ENCODE peak calls at places on chromosomes 4 and X, in five cellular contexts. One of them, this sample, is unnamed.

GRCh38 chr4:169399976-169400767 is 129.4 kb upstream of the SH3RF1 start:
- DNase-seq in cardiac muscle cell: no peak
- DNase-seq in transverse colon: no peak
- DNase-seq in IMR-90: no peak
- DNase-seq in lower lobe of right lung: no peak
- DNase-seq in this sample: no peak

GRCh38 chr4:76606662-76607265 is 171.7 kb downstream of the SHROOM3 start:
- DNase-seq in cardiac muscle cell: peak; percentile 46
- DNase-seq in IMR-90: no peak
- DNase-seq in lower lobe of right lung: no peak
- DNase-seq in transverse colon: no peak
- DNase-seq in this sample: no peak

GRCh38 chr4:16721618-16722291 is 176.7 kb downstream of the LDB2 start:
- DNase-seq in cardiac muscle cell: no peak
- DNase-seq in lower lobe of right lung: no peak
- DNase-seq in IMR-90: peak; percentile 89
- DNase-seq in transverse colon: no peak
- DNase-seq in this sample: peak; percentile 87

GRCh38 chr4:160652790-160653189 is 1511.0 kb downstream of the FSTL5 start:
- DNase-seq in IMR-90: no peak
- DNase-seq in cardiac muscle cell: no peak
- DNase-seq in lower lobe of right lung: no peak
- DNase-seq in transverse colon: no peak
- DNase-seq in this sample: no peak

GRCh38 chrX:54208531-54208930 is 25.5 kb upstream of the FAM120C start:
- DNase-seq in IMR-90: peak; percentile 63
- DNase-seq in lower lobe of right lung: no peak
- DNase-seq in cardiac muscle cell: no peak
- DNase-seq in transverse colon: no peak
- DNase-seq in this sample: peak; percentile 51

GRCh38 chr4:160299608-160300007 is 1196.7 kb downstream of the RAPGEF2 start:
- DNase-seq in cardiac muscle cell: no peak
- DNase-seq in IMR-90: no peak
- DNase-seq in lower lobe of right lung: no peak
- DNase-seq in transverse colon: no peak
- DNase-seq in this sample: no peak

GRCh38 chrX:40952855-40953254 is 132.4 kb upstream of the USP9X start:
- DNase-seq in transverse colon: no peak
- DNase-seq in lower lobe of right lung: no peak
- DNase-seq in cardiac muscle cell: no peak
- DNase-seq in IMR-90: peak; percentile 18
- DNase-seq in this sample: no peak

GRCh38 chrX:55260806-55261205 is 3.9 kb downstream of the PAGE3 start:
- DNase-seq in IMR-90: no peak
- DNase-seq in lower lobe of right lung: no peak
- DNase-seq in transverse colon: no peak
- DNase-seq in cardiac muscle cell: no peak
- DNase-seq in this sample: no peak

GRCh38 chr4:55768291-55768690 is 51.3 kb upstream of the EXOC1L start:
- DNase-seq in cardiac muscle cell: no peak
- DNase-seq in transverse colon: no peak
- DNase-seq in IMR-90: peak; percentile 70
- DNase-seq in lower lobe of right lung: no peak
- DNase-seq in this sample: peak; percentile 64

GRCh38 chr4:41124916-41125548 is 89.3 kb downstream of the APBB2 start:
- DNase-seq in transverse colon: no peak
- DNase-seq in lower lobe of right lung: no peak
- DNase-seq in cardiac muscle cell: no peak
- DNase-seq in IMR-90: no peak
- DNase-seq in this sample: peak; percentile 72

GRCh38 chr4:52861879-52862604 is at the start of gene RASL11B:
- DNase-seq in cardiac muscle cell: peak; percentile 94
- DNase-seq in transverse colon: peak; percentile 84
- DNase-seq in lower lobe of right lung: peak; percentile 84
- DNase-seq in IMR-90: peak; percentile 52
- DNase-seq in this sample: peak; percentile 34

GRCh38 chrX:133953078-133953477 is 32.3 kb downstream of the GPC3 start:
- DNase-seq in cardiac muscle cell: no peak
- DNase-seq in lower lobe of right lung: no peak
- DNase-seq in IMR-90: no peak
- DNase-seq in transverse colon: no peak
- DNase-seq in this sample: no peak

GRCh38 chr4:173420821-173421220 is 21.9 kb upstream of the SCRG1 start:
- DNase-seq in IMR-90: no peak
- DNase-seq in transverse colon: no peak
- DNase-seq in lower lobe of right lung: no peak
- DNase-seq in cardiac muscle cell: no peak
- DNase-seq in this sample: peak; percentile 82

GRCh38 chrX:19800821-19801220 is 86.6 kb downstream of the SH3KBP1 start:
- DNase-seq in lower lobe of right lung: no peak
- DNase-seq in IMR-90: no peak
- DNase-seq in cardiac muscle cell: no peak
- DNase-seq in transverse colon: no peak
- DNase-seq in this sample: no peak

GRCh38 chr4:156749791-156750403 is 221.7 kb downstream of the PDGFC start:
- DNase-seq in cardiac muscle cell: no peak
- DNase-seq in lower lobe of right lung: no peak
- DNase-seq in IMR-90: peak; percentile 29
- DNase-seq in transverse colon: no peak
- DNase-seq in this sample: peak; percentile 30

GRCh38 chr4:40058121-40058520 is 1.5 kb downstream of the N4BP2 start:
- DNase-seq in IMR-90: no peak
- DNase-seq in cardiac muscle cell: no peak
- DNase-seq in transverse colon: no peak
- DNase-seq in lower lobe of right lung: no peak
- DNase-seq in this sample: no peak

GRCh38 chr4:576245-576821 is at the start of gene TMEM271:
- DNase-seq in cardiac muscle cell: no peak
- DNase-seq in transverse colon: no peak
- DNase-seq in IMR-90: no peak
- DNase-seq in lower lobe of right lung: no peak
- DNase-seq in this sample: no peak
- H3K4me3 ChIP-seq in cardiac muscle cell: peak within 1 kb of the TSS; percentile 12
- H3K4me3 ChIP-seq in transverse colon: no peak within 1 kb of the TSS
- H3K4me3 ChIP-seq in IMR-90: no peak within 1 kb of the TSS
- H3K4me3 ChIP-seq in lower lobe of right lung: no peak within 1 kb of the TSS
- H3K4me3 ChIP-seq in this sample: no peak within 1 kb of the TSS

GRCh38 chrX:44972132-44972531 is 99.1 kb downstream of the KDM6A start:
- DNase-seq in IMR-90: no peak
- DNase-seq in lower lobe of right lung: no peak
- DNase-seq in cardiac muscle cell: no peak
- DNase-seq in transverse colon: no peak
- DNase-seq in this sample: no peak

GRCh38 chrX:44973420-44973932 is 100.5 kb downstream of the KDM6A start:
- DNase-seq in cardiac muscle cell: no peak
- DNase-seq in lower lobe of right lung: no peak
- DNase-seq in transverse colon: no peak
- DNase-seq in IMR-90: no peak
- DNase-seq in this sample: no peak

GRCh38 chrX:44967221-44967620 is 94.2 kb downstream of the KDM6A start:
- DNase-seq in cardiac muscle cell: no peak
- DNase-seq in lower lobe of right lung: no peak
- DNase-seq in transverse colon: no peak
- DNase-seq in IMR-90: no peak
- DNase-seq in this sample: no peak

GRCh38 chrX:44971674-44972073 is 98.7 kb downstream of the KDM6A start:
- DNase-seq in transverse colon: no peak
- DNase-seq in cardiac muscle cell: peak; percentile 62
- DNase-seq in lower lobe of right lung: no peak
- DNase-seq in IMR-90: no peak
- DNase-seq in this sample: no peak

DNA sequence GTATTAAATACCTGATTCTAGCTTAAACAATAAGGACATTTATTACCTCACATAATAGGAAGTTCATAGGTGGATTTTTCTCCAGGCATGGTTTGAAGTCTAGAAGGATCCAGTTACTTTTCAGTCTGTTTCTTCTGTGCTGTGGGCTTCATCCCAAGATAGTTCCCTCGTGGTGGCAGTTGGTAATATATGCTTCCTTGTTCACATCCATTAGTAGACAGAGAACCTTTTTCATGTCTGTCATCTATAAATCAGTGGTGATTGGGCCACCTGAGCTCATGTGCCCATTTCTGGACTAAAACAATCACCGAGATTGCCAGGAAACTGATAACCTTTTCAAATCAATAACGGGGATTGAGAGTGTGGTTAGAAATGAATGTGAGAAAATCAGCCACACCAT is 97.7 kb downstream of the KDM6A start:
- DNase-seq in IMR-90: no peak
- DNase-seq in cardiac muscle cell: no peak
- DNase-seq in transverse colon: no peak
- DNase-seq in lower lobe of right lung: no peak
- DNase-seq in this sample: no peak
- H3K9me3 ChIP-seq in IMR-90: peaks cover 2% of the 10 kb centered on the region
- H3K9me3 ChIP-seq in cardiac muscle cell: no peaks in the 10 kb centered on the region
- H3K9me3 ChIP-seq in transverse colon: no peaks in the 10 kb centered on the region
- H3K9me3 ChIP-seq in lower lobe of right lung: peaks cover 2% of the 10 kb centered on the region
- H3K9me3 ChIP-seq in this sample: no peaks in the 10 kb centered on the region

GRCh38 chr4:176238819-176239218 is 30.2 kb downstream of the ASB5 start:
- DNase-seq in lower lobe of right lung: no peak
- DNase-seq in IMR-90: peak; percentile 46
- DNase-seq in transverse colon: no peak
- DNase-seq in cardiac muscle cell: no peak
- DNase-seq in this sample: peak; percentile 55
- H3K4me1 ChIP-seq in lower lobe of right lung: no peaks in the 10 kb centered on the region
- H3K4me1 ChIP-seq in IMR-90: peaks cover 11% of the 10 kb centered on the region
- H3K4me1 ChIP-seq in transverse colon: no peaks in the 10 kb centered on the region
- H3K4me1 ChIP-seq in cardiac muscle cell: peaks cover 18% of the 10 kb centered on the region
- H3K4me1 ChIP-seq in this sample: peaks cover 10% of the 10 kb centered on the region

GRCh38 chr4:1807258-1807777 is 14.2 kb downstream of the FGFR3 start:
- DNase-seq in IMR-90: no peak
- DNase-seq in transverse colon: no peak
- DNase-seq in lower lobe of right lung: no peak
- DNase-seq in cardiac muscle cell: no peak
- DNase-seq in this sample: no peak
- H3K4me3 ChIP-seq in IMR-90: no peak overlapping the region
- H3K4me3 ChIP-seq in transverse colon: no peak overlapping the region
- H3K4me3 ChIP-seq in lower lobe of right lung: no peak overlapping the region
- H3K4me3 ChIP-seq in cardiac muscle cell: no peak overlapping the region
- H3K4me3 ChIP-seq in this sample: no peak overlapping the region

GRCh38 chr4:212438-213174 is 88.3 kb downstream of the ZNF718 start:
- DNase-seq in transverse colon: peak; percentile 22
- DNase-seq in IMR-90: peak; percentile 71
- DNase-seq in lower lobe of right lung: peak; percentile 61
- DNase-seq in cardiac muscle cell: peak; percentile 87
- DNase-seq in this sample: peak; percentile 88
- H3K9me3 ChIP-seq in transverse colon: no peaks in the 10 kb centered on the region
- H3K9me3 ChIP-seq in IMR-90: peaks cover 34% of the 10 kb centered on the region
- H3K9me3 ChIP-seq in lower lobe of right lung: peaks cover 4% of the 10 kb centered on the region
- H3K9me3 ChIP-seq in cardiac muscle cell: no peaks in the 10 kb centered on the region
- H3K9me3 ChIP-seq in this sample: peaks cover 3% of the 10 kb centered on the region

DNA sequence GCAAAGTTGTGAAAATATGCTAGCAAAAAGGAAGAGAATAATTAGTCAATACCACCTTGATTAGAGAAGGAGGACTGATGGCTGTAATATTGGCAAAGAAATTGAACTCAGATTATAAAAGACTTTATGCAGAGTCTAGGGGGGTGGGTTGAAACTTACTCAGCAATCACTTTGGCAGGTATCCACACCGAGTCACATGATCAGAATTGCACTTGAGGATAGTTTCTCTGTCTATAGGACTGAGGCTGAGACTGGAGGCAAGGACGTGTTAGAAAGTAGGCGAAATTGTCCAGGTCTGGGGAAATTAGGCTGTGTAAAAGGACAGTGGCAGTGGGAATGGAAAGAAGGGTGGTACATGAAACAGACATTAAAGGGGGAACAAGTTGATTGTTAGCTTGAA is 284.4 kb downstream of the ARHGAP24 start:
- DNase-seq in lower lobe of right lung: no peak
- DNase-seq in IMR-90: no peak
- DNase-seq in transverse colon: no peak
- DNase-seq in cardiac muscle cell: no peak
- DNase-seq in this sample: no peak
- H3K4me1 ChIP-seq in lower lobe of right lung: peaks cover 25% of the 10 kb centered on the region
- H3K4me1 ChIP-seq in IMR-90: peaks cover 13% of the 10 kb centered on the region
- H3K4me1 ChIP-seq in transverse colon: no peaks in the 10 kb centered on the region
- H3K4me1 ChIP-seq in cardiac muscle cell: no peaks in the 10 kb centered on the region
- H3K4me1 ChIP-seq in this sample: peaks cover 6% of the 10 kb centered on the region

GRCh38 chrX:9786839-9787635 is 808 bp downstream of the SHROOM2 start:
- DNase-seq in cardiac muscle cell: peak; percentile 68
- DNase-seq in transverse colon: no peak
- DNase-seq in lower lobe of right lung: peak; percentile 44
- DNase-seq in IMR-90: no peak
- DNase-seq in this sample: no peak
- H3K4me3 ChIP-seq in cardiac muscle cell: peak overlapping the region; percentile 89
- H3K4me3 ChIP-seq in transverse colon: peak overlapping the region; percentile 59
- H3K4me3 ChIP-seq in lower lobe of right lung: peak overlapping the region; percentile 59
- H3K4me3 ChIP-seq in IMR-90: peak overlapping the region; percentile 87
- H3K4me3 ChIP-seq in this sample: peak overlapping the region; percentile 17

DNA sequence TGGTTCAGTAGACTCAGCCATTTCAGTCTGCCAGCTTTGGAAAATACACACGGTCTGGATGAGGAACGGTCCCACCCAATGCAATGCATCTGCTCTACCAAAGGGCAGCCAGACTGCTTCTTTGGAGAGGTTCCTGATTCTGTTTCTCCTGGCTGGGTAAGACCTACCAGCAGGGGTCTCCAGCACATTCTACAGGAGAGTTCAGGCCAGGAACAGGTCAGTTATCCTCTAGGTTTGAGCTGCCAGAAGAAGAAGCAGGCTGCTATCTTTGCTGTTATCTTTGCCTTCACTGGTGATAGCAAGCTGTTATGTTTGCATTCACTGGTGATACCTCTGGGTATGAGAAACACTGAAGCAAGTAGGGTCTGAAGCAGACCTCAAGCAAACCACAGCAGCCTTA is 45.5 kb upstream of the PBDC1 start:
- DNase-seq in IMR-90: no peak
- DNase-seq in lower lobe of right lung: no peak
- DNase-seq in cardiac muscle cell: no peak
- DNase-seq in transverse colon: no peak
- DNase-seq in this sample: no peak
- H3K9me3 ChIP-seq in IMR-90: peaks cover 2% of the 10 kb centered on the region
- H3K9me3 ChIP-seq in lower lobe of right lung: no peaks in the 10 kb centered on the region
- H3K9me3 ChIP-seq in cardiac muscle cell: no peaks in the 10 kb centered on the region
- H3K9me3 ChIP-seq in transverse colon: no peaks in the 10 kb centered on the region
- H3K9me3 ChIP-seq in this sample: no peaks in the 10 kb centered on the region

This sample was measured in astrocyte.